ENCODE peak calls at places on chromosomes 12 and 14, in four cellular contexts. One of them, this sample, is unnamed.

GRCh38 chr12:88052686-88053085 is 23.5 kb upstream of the C12orf50 start:
- DNase-seq in CD8-positive, alpha-beta memory T cell: no peak
- DNase-seq in left ventricle myocardium inferior: no peak
- DNase-seq in breast epithelium: no peak
- DNase-seq in this sample: peak

GRCh38 chr14:23399136-23399535 is 8.9 kb downstream of the MYH6 start:
- DNase-seq in CD8-positive, alpha-beta memory T cell: no peak
- DNase-seq in left ventricle myocardium inferior: peak
- DNase-seq in breast epithelium: no peak
- DNase-seq in this sample: no peak

GRCh38 chr12:128784030-128784770 is 39.6 kb downstream of the SLC15A4 start:
- DNase-seq in CD8-positive, alpha-beta memory T cell: no peak
- DNase-seq in left ventricle myocardium inferior: no peak
- DNase-seq in breast epithelium: no peak
- DNase-seq in this sample: no peak

GRCh38 chr14:99119554-99119953 is 152.4 kb downstream of the BCL11B start:
- DNase-seq in CD8-positive, alpha-beta memory T cell: no peak
- DNase-seq in left ventricle myocardium inferior: no peak
- DNase-seq in breast epithelium: no peak
- DNase-seq in this sample: no peak

GRCh38 chr14:85308531-85309300 is 221.2 kb upstream of the FLRT2 start:
- DNase-seq in CD8-positive, alpha-beta memory T cell: no peak
- DNase-seq in left ventricle myocardium inferior: no peak
- DNase-seq in breast epithelium: no peak
- DNase-seq in this sample: no peak

GRCh38 chr12:16281157-16281556 is 3.7 kb upstream of the SLC15A5 start:
- DNase-seq in CD8-positive, alpha-beta memory T cell: no peak
- DNase-seq in left ventricle myocardium inferior: no peak
- DNase-seq in breast epithelium: no peak
- DNase-seq in this sample: no peak

GRCh38 chr12:116937640-116938039 is 26.9 kb downstream of the FBXW8 start:
- DNase-seq in CD8-positive, alpha-beta memory T cell: no peak
- DNase-seq in left ventricle myocardium inferior: no peak
- DNase-seq in breast epithelium: no peak
- DNase-seq in this sample: no peak

GRCh38 chr12:118448341-118448740 is 72.0 kb downstream of the SUDS3 start:
- DNase-seq in CD8-positive, alpha-beta memory T cell: no peak
- DNase-seq in left ventricle myocardium inferior: peak
- DNase-seq in breast epithelium: no peak
- DNase-seq in this sample: no peak

GRCh38 chr12:112586148-112586783 is 167.5 kb downstream of the PTPN11 start:
- DNase-seq in CD8-positive, alpha-beta memory T cell: no peak
- DNase-seq in left ventricle myocardium inferior: no peak
- DNase-seq in breast epithelium: no peak
- DNase-seq in this sample: no peak

GRCh38 chr14:66507181-66507721 is 696 bp upstream of the GPHN start:
- DNase-seq in CD8-positive, alpha-beta memory T cell: no peak
- DNase-seq in left ventricle myocardium inferior: no peak
- DNase-seq in breast epithelium: no peak
- DNase-seq in this sample: no peak

GRCh38 chr12:17976202-17976601 is 113.8 kb downstream of the RERGL start:
- DNase-seq in CD8-positive, alpha-beta memory T cell: no peak
- DNase-seq in left ventricle myocardium inferior: no peak
- DNase-seq in breast epithelium: no peak
- DNase-seq in this sample: no peak

GRCh38 chr12:60494249-60494648 is 898.4 kb downstream of the SLC16A7 start:
- DNase-seq in CD8-positive, alpha-beta memory T cell: no peak
- DNase-seq in left ventricle myocardium inferior: no peak
- DNase-seq in breast epithelium: no peak
- DNase-seq in this sample: no peak

GRCh38 chr12:1277905-1278304 is 286.9 kb downstream of the ERC1 start:
- DNase-seq in CD8-positive, alpha-beta memory T cell: peak
- DNase-seq in left ventricle myocardium inferior: no peak
- DNase-seq in breast epithelium: no peak
- DNase-seq in this sample: peak

GRCh38 chr14:54683882-54684794 is 117.2 kb downstream of the SAMD4A start:
- DNase-seq in CD8-positive, alpha-beta memory T cell: no peak
- DNase-seq in left ventricle myocardium inferior: peak
- DNase-seq in breast epithelium: no peak
- DNase-seq in this sample: no peak
- H3K27ac ChIP-seq in CD8-positive, alpha-beta memory T cell: no peak
- H3K27ac ChIP-seq in left ventricle myocardium inferior: peak
- H3K27ac ChIP-seq in breast epithelium: peak
- H3K27ac ChIP-seq in this sample: peak

GRCh38 chr12:6225630-6226001 is 25.4 kb downstream of the CD9 start:
- DNase-seq in CD8-positive, alpha-beta memory T cell: no peak
- DNase-seq in left ventricle myocardium inferior: no peak
- DNase-seq in breast epithelium: no peak
- DNase-seq in this sample: no peak

GRCh38 chr12:6226002-6226700 is 26.0 kb downstream of the CD9 start:
- DNase-seq in CD8-positive, alpha-beta memory T cell: no peak
- DNase-seq in left ventricle myocardium inferior: peak
- DNase-seq in breast epithelium: no peak
- DNase-seq in this sample: no peak

GRCh38 chr12:6224550-6224949 is 24.4 kb downstream of the CD9 start:
- DNase-seq in CD8-positive, alpha-beta memory T cell: no peak
- DNase-seq in left ventricle myocardium inferior: no peak
- DNase-seq in breast epithelium: no peak
- DNase-seq in this sample: peak

GRCh38 chr12:6228535-6229223 is 28.5 kb downstream of the CD9 start:
- DNase-seq in CD8-positive, alpha-beta memory T cell: no peak
- DNase-seq in left ventricle myocardium inferior: no peak
- DNase-seq in breast epithelium: no peak
- DNase-seq in this sample: no peak

DNA sequence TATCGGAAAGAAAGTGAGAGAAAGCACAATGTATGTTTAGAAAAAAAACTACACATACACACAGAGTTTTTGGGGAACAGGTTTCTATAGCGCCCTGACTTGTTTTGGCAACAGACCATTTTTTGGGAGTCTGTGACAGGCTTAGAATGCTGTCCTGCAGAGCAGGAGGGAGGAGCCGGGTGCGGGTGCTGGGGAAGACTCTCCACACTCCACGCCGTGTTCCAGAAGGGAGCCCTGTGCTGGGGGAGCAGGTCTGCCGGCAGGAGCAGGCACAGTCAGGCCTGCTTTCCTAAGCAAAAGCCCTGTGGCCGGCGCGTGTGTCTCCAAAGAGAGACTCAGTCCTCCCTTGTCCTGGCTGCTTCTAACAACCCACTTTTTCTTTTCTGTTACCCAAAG is 26.5 kb downstream of the CD9 start:
- DNase-seq in CD8-positive, alpha-beta memory T cell: no peak
- DNase-seq in left ventricle myocardium inferior: peak
- DNase-seq in breast epithelium: no peak
- DNase-seq in this sample: no peak
- H3K27ac ChIP-seq in CD8-positive, alpha-beta memory T cell: no peak
- H3K27ac ChIP-seq in left ventricle myocardium inferior: peak
- H3K27ac ChIP-seq in breast epithelium: peak
- H3K27ac ChIP-seq in this sample: peak

GRCh38 chr12:103518899-103519298 is 23.1 kb upstream of the C12orf42 start:
- DNase-seq in CD8-positive, alpha-beta memory T cell: no peak
- DNase-seq in left ventricle myocardium inferior: no peak
- DNase-seq in breast epithelium: no peak
- DNase-seq in this sample: no peak

GRCh38 chr12:103523771-103524170 is 28.0 kb upstream of the C12orf42 start:
- DNase-seq in CD8-positive, alpha-beta memory T cell: no peak
- DNase-seq in left ventricle myocardium inferior: no peak
- DNase-seq in breast epithelium: no peak
- DNase-seq in this sample: no peak

GRCh38 chr12:103519632-103520031 is 23.9 kb upstream of the C12orf42 start:
- DNase-seq in CD8-positive, alpha-beta memory T cell: no peak
- DNase-seq in left ventricle myocardium inferior: no peak
- DNase-seq in breast epithelium: no peak
- DNase-seq in this sample: no peak

GRCh38 chr12:103517161-103517560 is 21.4 kb upstream of the C12orf42 start:
- DNase-seq in CD8-positive, alpha-beta memory T cell: no peak
- DNase-seq in left ventricle myocardium inferior: no peak
- DNase-seq in breast epithelium: no peak
- DNase-seq in this sample: no peak

DNA sequence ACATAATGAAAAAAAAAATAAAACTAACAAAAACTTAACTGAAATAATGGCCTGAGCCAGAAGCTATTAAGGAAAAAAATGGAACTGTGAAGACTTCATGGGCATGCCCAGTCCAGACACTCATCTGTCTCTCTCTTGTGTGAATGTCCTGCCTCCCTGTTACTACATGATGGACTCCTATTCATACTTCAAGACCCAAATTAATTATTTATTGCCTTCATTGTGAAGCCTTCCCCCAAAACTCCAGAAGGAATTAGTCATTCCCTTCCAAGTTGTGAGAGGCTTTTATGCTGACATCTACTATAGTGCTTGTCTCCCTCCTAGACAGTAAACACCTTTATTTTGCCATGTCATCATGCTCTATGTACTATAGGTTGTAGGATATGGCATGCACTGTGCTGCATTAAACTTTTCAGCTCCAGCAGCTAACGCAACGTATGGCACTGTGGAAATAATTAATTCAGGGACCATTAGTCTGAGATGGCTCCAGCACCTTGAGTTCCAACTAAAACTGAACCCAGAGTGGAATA is 25.0 kb upstream of the C12orf42 start:
- DNase-seq in CD8-positive, alpha-beta memory T cell: no peak
- DNase-seq in left ventricle myocardium inferior: no peak
- DNase-seq in breast epithelium: no peak
- DNase-seq in this sample: no peak
- H3K27ac ChIP-seq in CD8-positive, alpha-beta memory T cell: no peak
- H3K27ac ChIP-seq in left ventricle myocardium inferior: no peak
- H3K27ac ChIP-seq in breast epithelium: no peak
- H3K27ac ChIP-seq in this sample: no peak

GRCh38 chr12:64680235-64680634 is 69.9 kb downstream of the RASSF3 start:
- DNase-seq in CD8-positive, alpha-beta memory T cell: no peak
- DNase-seq in left ventricle myocardium inferior: no peak
- DNase-seq in breast epithelium: no peak
- DNase-seq in this sample: no peak
- H3K27ac ChIP-seq in CD8-positive, alpha-beta memory T cell: peak
- H3K27ac ChIP-seq in left ventricle myocardium inferior: peak
- H3K27ac ChIP-seq in breast epithelium: peak
- H3K27ac ChIP-seq in this sample: no peak

GRCh38 chr14:69636718-69637480 is 25.5 kb downstream of the SUSD6 start:
- DNase-seq in CD8-positive, alpha-beta memory T cell: no peak
- DNase-seq in left ventricle myocardium inferior: no peak
- DNase-seq in breast epithelium: no peak
- DNase-seq in this sample: no peak
- H3K27ac ChIP-seq in CD8-positive, alpha-beta memory T cell: peak
- H3K27ac ChIP-seq in left ventricle myocardium inferior: peak
- H3K27ac ChIP-seq in breast epithelium: peak
- H3K27ac ChIP-seq in this sample: no peak

GRCh38 chr12:65945457-65945856 is 121.2 kb downstream of the HMGA2 start:
- DNase-seq in CD8-positive, alpha-beta memory T cell: no peak
- DNase-seq in left ventricle myocardium inferior: no peak
- DNase-seq in breast epithelium: no peak
- DNase-seq in this sample: no peak
- H3K27ac ChIP-seq in CD8-positive, alpha-beta memory T cell: no peak
- H3K27ac ChIP-seq in left ventricle myocardium inferior: no peak
- H3K27ac ChIP-seq in breast epithelium: no peak
- H3K27ac ChIP-seq in this sample: no peak

DNA sequence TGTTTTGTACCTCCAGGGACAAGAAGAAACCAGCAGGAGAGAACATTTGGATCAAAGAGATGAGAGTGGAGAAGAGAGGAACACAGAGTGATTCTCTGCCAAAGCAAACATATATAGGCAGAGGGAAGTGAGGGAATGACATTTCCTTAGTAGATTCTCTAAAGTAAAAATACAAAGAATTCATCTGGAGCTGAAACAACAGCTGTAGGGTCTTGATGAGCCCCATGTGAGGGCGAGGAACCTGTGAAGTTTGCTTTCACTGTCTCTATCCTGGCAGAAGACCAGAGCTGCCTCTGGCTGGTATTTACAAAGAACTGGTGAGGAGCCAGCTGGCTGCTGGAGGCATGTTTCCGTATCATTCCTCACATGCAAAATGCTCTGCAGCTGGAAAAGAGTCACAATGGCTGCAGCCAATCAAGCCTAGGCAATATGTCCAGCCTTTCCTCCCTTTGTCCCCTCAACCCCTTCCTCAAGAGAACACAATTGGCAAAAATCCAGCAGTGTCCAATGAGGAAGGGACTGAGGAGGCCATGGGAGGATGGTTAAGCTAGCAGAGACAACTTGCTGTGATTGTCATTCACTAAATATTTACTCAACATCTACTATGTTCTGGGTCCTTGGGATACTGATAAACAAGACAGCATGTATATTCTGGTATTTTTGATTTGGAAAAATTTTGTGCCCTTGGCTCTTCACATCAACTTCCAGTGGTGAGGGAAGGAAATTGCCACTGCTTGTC is 122.4 kb downstream of the PHLDA1 start:
- DNase-seq in CD8-positive, alpha-beta memory T cell: no peak
- DNase-seq in left ventricle myocardium inferior: peak
- DNase-seq in breast epithelium: peak
- DNase-seq in this sample: no peak
- H3K27ac ChIP-seq in CD8-positive, alpha-beta memory T cell: no peak
- H3K27ac ChIP-seq in left ventricle myocardium inferior: peak
- H3K27ac ChIP-seq in breast epithelium: peak
- H3K27ac ChIP-seq in this sample: no peak

GRCh38 chr12:105109465-105110212 is 2.1 kb downstream of the WASHC4 start:
- DNase-seq in CD8-positive, alpha-beta memory T cell: no peak
- DNase-seq in left ventricle myocardium inferior: no peak
- DNase-seq in breast epithelium: no peak
- DNase-seq in this sample: no peak
- H3K27ac ChIP-seq in CD8-positive, alpha-beta memory T cell: no peak
- H3K27ac ChIP-seq in left ventricle myocardium inferior: peak
- H3K27ac ChIP-seq in breast epithelium: no peak
- H3K27ac ChIP-seq in this sample: no peak

GRCh38 chr14:75090353-75090752 is 20.9 kb downstream of the ZC2HC1C start:
- DNase-seq in CD8-positive, alpha-beta memory T cell: no peak
- DNase-seq in left ventricle myocardium inferior: no peak
- DNase-seq in breast epithelium: no peak
- DNase-seq in this sample: no peak
- H3K27ac ChIP-seq in CD8-positive, alpha-beta memory T cell: no peak
- H3K27ac ChIP-seq in left ventricle myocardium inferior: no peak
- H3K27ac ChIP-seq in breast epithelium: no peak
- H3K27ac ChIP-seq in this sample: no peak

GRCh38 chr12:90331262-90331661 is 622.6 kb upstream of the ATP2B1 start:
- DNase-seq in CD8-positive, alpha-beta memory T cell: no peak
- DNase-seq in left ventricle myocardium inferior: peak
- DNase-seq in breast epithelium: no peak
- DNase-seq in this sample: no peak

GRCh38 chr12:90333384-90333783 is 621.6 kb downstream of the CCER1 start:
- DNase-seq in CD8-positive, alpha-beta memory T cell: no peak
- DNase-seq in left ventricle myocardium inferior: no peak
- DNase-seq in breast epithelium: no peak
- DNase-seq in this sample: no peak

GRCh38 chr12:90331821-90332220 is 623.2 kb downstream of the CCER1 start:
- DNase-seq in CD8-positive, alpha-beta memory T cell: no peak
- DNase-seq in left ventricle myocardium inferior: no peak
- DNase-seq in breast epithelium: no peak
- DNase-seq in this sample: no peak

GRCh38 chr12:90335561-90335960 is 619.4 kb downstream of the CCER1 start:
- DNase-seq in CD8-positive, alpha-beta memory T cell: no peak
- DNase-seq in left ventricle myocardium inferior: no peak
- DNase-seq in breast epithelium: no peak
- DNase-seq in this sample: no peak

GRCh38 chr12:90333939-90334338 is 621.0 kb downstream of the CCER1 start:
- DNase-seq in CD8-positive, alpha-beta memory T cell: no peak
- DNase-seq in left ventricle myocardium inferior: no peak
- DNase-seq in breast epithelium: no peak
- DNase-seq in this sample: no peak
- H3K27ac ChIP-seq in CD8-positive, alpha-beta memory T cell: no peak
- H3K27ac ChIP-seq in left ventricle myocardium inferior: no peak
- H3K27ac ChIP-seq in breast epithelium: no peak
- H3K27ac ChIP-seq in this sample: no peak